ENCODE peak calls at places on chromosomes 3 and 15, in eight cellular contexts. Q is naive thymus-derived CD8-positive, alpha-beta T cell; O is stimulated activated CD4-positive, alpha-beta T cell treated with anti-CD3 and anti-CD28 coated beads, Interleukin-15, amount 100 ng/mL, for 48 hours; P is lower lobe of right lung; S is HTR-8/SVneo; R is midbrain; X is T-helper 2 cell; W is GM19239. Y is an unnamed sample.

GRCh38 chr3:196085534-196085933 is 3.6 kb upstream of the TFRC start:
- DNase-seq in Q (no peak), O (no peak), P (no peak), S (no peak), R (no peak), X (no peak), W (no peak), Y (no peak)

GRCh38 chr3:173007079-173007723 is 133.8 kb downstream of the SPATA16 start:
- DNase-seq in Q (no peak), O (no peak), P (no peak), S (no peak), R (no peak), X (no peak), W (no peak), Y (no peak)

GRCh38 chr15:59168536-59168935 is 38.1 kb upstream of the LDHAL6B start:
- DNase-seq in Q (no peak), O (no peak), P (no peak), S (no peak), R (no peak), X (no peak), W (no peak), Y (no peak)

GRCh38 chr3:76700323-76700722 is 339.6 kb upstream of the ROBO2 start:
- DNase-seq in Q (no peak), O (no peak), P (no peak), S (no peak), R (no peak), X (no peak), W (no peak), Y (no peak)

GRCh38 chr15:41520636-41521035 is 7.0 kb upstream of the LTK start:
- DNase-seq in Q (no peak), O (no peak), P (no peak), S (no peak), R (no peak), X (no peak), W (no peak), Y (no peak)

GRCh38 chr15:94047566-94047965 is 183.8 kb upstream of the MCTP2 start:
- DNase-seq in Q (no peak), O (no peak), P (no peak), S (no peak), R (no peak), X (no peak), W (no peak), Y (no peak)

GRCh38 chr15:46685096-46685495 is 1032.2 kb upstream of the SEMA6D start:
- DNase-seq in Q (no peak), O (no peak), P (no peak), S (no peak), R (no peak), X (no peak), W (no peak), Y (no peak)

GRCh38 chr3:168121175-168121853 is 25.6 kb upstream of the GOLIM4 start:
- DNase-seq in Q (no peak), O (no peak), P (no peak), S (no peak), R (no peak), X (no peak), W (no peak), Y (no peak)

GRCh38 chr15:31367021-31367729 is 40.5 kb downstream of the KLF13 start:
- DNase-seq in Q (no peak), O (no peak), P (peak), S (no peak), R (no peak), X (no peak), W (no peak), Y (no peak)

GRCh38 chr3:139534444-139534812 is 5.1 kb downstream of the RBP1 start:
- DNase-seq in Q (no peak), O (no peak), P (no peak), S (peak), R (no peak), X (no peak), W (no peak), Y (no peak)

GRCh38 chr3:149273096-149273751 is 51.6 kb upstream of the CP start:
- DNase-seq in Q (peak), O (no peak), P (no peak), S (peak), R (peak), X (no peak), W (peak), Y (no peak)

GRCh38 chr15:39115379-39116057 is 465.4 kb upstream of the THBS1 start:
- DNase-seq in Q (no peak), O (no peak), P (no peak), S (no peak), R (no peak), X (no peak), W (no peak), Y (no peak)

GRCh38 chr3:110487840-110488239 is 583.8 kb upstream of the NECTIN3 start:
- DNase-seq in Q (no peak), O (no peak), P (no peak), S (no peak), R (no peak), X (no peak), W (no peak), Y (no peak)

GRCh38 chr3:56375654-56376053 is 92.6 kb downstream of the ERC2 start:
- DNase-seq in Q (no peak), O (no peak), P (no peak), S (no peak), R (no peak), X (no peak), W (no peak), Y (no peak)

GRCh38 chr3:128784228-128784627 is 58.2 kb downstream of the RAB7A start:
- DNase-seq in Q (peak), O (peak), P (no peak), S (peak), R (peak), X (peak), W (no peak), Y (peak)

GRCh38 chr3:172089250-172089649 is 49.9 kb downstream of the FNDC3B start:
- DNase-seq in Q (no peak), O (no peak), P (no peak), S (no peak), R (no peak), X (no peak), W (no peak), Y (no peak)

GRCh38 chr3:72306800-72307341 is 521.9 kb upstream of the PROK2 start:
- DNase-seq in Q (no peak), O (no peak), P (no peak), S (no peak), R (no peak), X (no peak), W (no peak), Y (no peak)

GRCh38 chr15:40295870-40296560 is 11.7 kb downstream of the PLCB2 start:
- DNase-seq in Q (no peak), O (no peak), P (peak), S (no peak), R (no peak), X (no peak), W (no peak), Y (no peak)

GRCh38 chr3:5630396-5630795 is 442.9 kb downstream of the EDEM1 start:
- DNase-seq in Q (no peak), O (no peak), P (no peak), S (no peak), R (no peak), X (no peak), W (no peak), Y (no peak)

GRCh38 chr3:27509376-27509775 is 25.2 kb upstream of the SLC4A7 start:
- DNase-seq in Q (no peak), O (no peak), P (no peak), S (no peak), R (no peak), X (no peak), W (no peak), Y (no peak)

GRCh38 chr3:50316657-50317242 is 5.8 kb downstream of the HYAL2 start:
- DNase-seq in Q (peak), O (no peak), P (peak), S (peak), R (no peak), X (peak), W (no peak), Y (peak)

GRCh38 chr3:195906865-195907729 is 1.3 kb downstream of the TNK2 start:
- DNase-seq in Q (peak), O (peak), P (peak), S (no peak), R (peak), X (peak), W (peak), Y (peak)

GRCh38 chr15:72584006-72584405 is 70.5 kb upstream of the GOLGA6B start:
- DNase-seq in Q (no peak), O (no peak), P (no peak), S (no peak), R (no peak), X (no peak), W (no peak), Y (no peak)

GRCh38 chr15:52794665-52795463 is 4.7 kb upstream of the ONECUT1 start:
- DNase-seq in Q (no peak), O (no peak), P (no peak), S (no peak), R (no peak), X (no peak), W (no peak), Y (no peak)

GRCh38 chr15:48221885-48222284 is 15.8 kb downstream of the SLC12A1 start:
- DNase-seq in Q (no peak), O (no peak), P (no peak), S (no peak), R (no peak), X (no peak), W (no peak), Y (no peak)